ENCODE peak calls at places on chromosomes 6 and 20, in five cellular contexts. B is HEK293T, H is MV-4-11, F is H1, I is fibroblast of pulmonary artery. G is an unnamed sample.

GRCh38 chr6:56491606-56492328 is 150.9 kb downstream of the DST start:
- DNase-seq in I (peak), H (no peak), B (no peak), F (no peak), G (no peak)

GRCh38 chr6:110390404-110390803 is 25.0 kb downstream of the DDO start:
- DNase-seq in F (no peak), I (no peak), B (no peak), H (no peak), G (no peak)

GRCh38 chr6:134457941-134458340 is 140.0 kb upstream of the SGK1 start:
- DNase-seq in I (no peak), F (no peak), B (no peak), H (peak), G (no peak)

GRCh38 chr6:109623288-109623687 is 67.7 kb downstream of the AK9 start:
- DNase-seq in I (no peak), H (no peak), F (no peak), B (no peak), G (no peak)

GRCh38 chr20:9884061-9884460 is 45.2 kb upstream of the PAK5 start:
- DNase-seq in F (no peak), B (peak), H (peak), I (no peak), G (no peak)

GRCh38 chr20:57089701-57090144 is 176.7 kb downstream of the BMP7 start:
- DNase-seq in I (peak), B (peak), F (peak), H (peak), G (peak)

GRCh38 chr6:2037230-2037926 is 208.0 kb downstream of the GMDS start:
- DNase-seq in F (no peak), B (no peak), I (peak), H (no peak), G (no peak)

GRCh38 chr6:55705381-55705780 is 126.4 kb upstream of the HMGCLL1 start:
- DNase-seq in I (peak), H (no peak), F (no peak), B (no peak), G (no peak)

GRCh38 chr6:64520050-64520449 is 884.4 kb downstream of the PHF3 start:
- DNase-seq in H (peak), I (peak), B (no peak), F (no peak), G (peak)

GRCh38 chr6:43926644-43927524 is 156.9 kb downstream of the VEGFA start:
- DNase-seq in F (no peak), B (peak), I (peak), H (peak), G (peak)

GRCh38 chr20:35369804-35370203 is 42.0 kb downstream of the UQCC1 start:
- DNase-seq in H (peak), I (peak), B (no peak), F (no peak), G (no peak)

GRCh38 chr6:27777126-27777525 is 135.1 kb downstream of the OR2B2 start:
- DNase-seq in F (no peak), H (no peak), B (no peak), I (no peak), G (no peak)

GRCh38 chr6:137161975-137162374 is 11.5 kb downstream of the IL22RA2 start:
- DNase-seq in H (no peak), B (no peak), I (no peak), F (no peak), G (no peak)

GRCh38 chr20:40741507-40742106 is 52.6 kb upstream of the MAFB start:
- DNase-seq in H (peak), B (peak), F (peak), I (peak), G (peak)

G was measured in NCI-H460.